ENCODE peak calls at places on chromosome 11, in five cellular contexts. L is K562, C is H1, F is HepG2, U is GM12878. R is an unnamed sample.

GRCh38 chr11:132632641-132633124 is 899.6 kb downstream of the OPCML start:
- DNase-seq in C (no peak), U (no peak), F (no peak), L (no peak), R (no peak)

GRCh38 chr11:131633978-131634377 is 263.6 kb downstream of the NTM start:
- DNase-seq in F (no peak), L (no peak), C (no peak), U (no peak), R (no peak)

GRCh38 chr11:5643585-5643984 is 18.8 kb downstream of the TRIM34 start:
- DNase-seq in L (no peak), U (no peak), C (no peak), F (no peak), R (no peak)

GRCh38 chr11:119745112-119745511 is 16.1 kb upstream of the NECTIN1 start:
- DNase-seq in U (no peak), F (no peak), L (no peak), C (no peak), R (no peak)

GRCh38 chr11:110198031-110198729 is 98.2 kb downstream of the RDX start:
- DNase-seq in U (no peak), C (no peak), F (no peak), L (no peak), R (no peak)

GRCh38 chr11:2233693-2234455 is 36.5 kb downstream of the ASCL2 start:
- DNase-seq in F (no peak), C (no peak), L (no peak), U (no peak), R (no peak)

GRCh38 chr11:9802291-9802861 is 138.5 kb downstream of the SWAP70 start:
- DNase-seq in L (no peak), F (no peak), U (no peak), C (no peak), R (no peak)

GRCh38 chr11:284081-285020 is 4.6 kb upstream of the PGGHG start:
- DNase-seq in U (no peak), F (no peak), L (no peak), C (peak; percentile 45), R (no peak)

GRCh38 chr11:129457321-129457720 is 81.7 kb downstream of the BARX2 start:
- DNase-seq in L (no peak), F (no peak), U (no peak), C (no peak), R (no peak)

GRCh38 chr11:116833816-116834534 is 3.4 kb downstream of the APOA1 start:
- DNase-seq in F (peak; percentile 53), C (no peak), U (no peak), L (no peak), R (no peak)

GRCh38 chr11:103594283-103594682 is 442.2 kb upstream of the DDI1 start:
- DNase-seq in L (no peak), C (no peak), U (no peak), F (no peak), R (no peak)

GRCh38 chr11:37812281-37812880 is 1214.3 kb upstream of the RAG2 start:
- DNase-seq in U (no peak), F (no peak), L (no peak), C (no peak), R (no peak)

GRCh38 chr11:73017024-73017751 is 124.9 kb downstream of the FCHSD2 start:
- DNase-seq in U (no peak), F (no peak), L (no peak), C (no peak), R (no peak)

GRCh38 chr11:61869636-61870428 is 21.5 kb downstream of the FADS3 start:
- DNase-seq in L (peak; percentile 94), U (no peak), C (peak; percentile 64), F (no peak), R (no peak)

GRCh38 chr11:17386331-17387084 is 2.0 kb downstream of the KCNJ11 start:
- DNase-seq in U (no peak), L (peak; percentile 69), C (peak; percentile 82), F (peak; percentile 43), R (peak; percentile 18)

GRCh38 chr11:90341986-90342385 is 119.1 kb upstream of the CHORDC1 start:
- DNase-seq in C (no peak), U (no peak), F (no peak), L (no peak), R (no peak)

GRCh38 chr11:66409226-66409625 is 11.6 kb upstream of the NPAS4 start:
- DNase-seq in F (no peak), L (no peak), C (no peak), U (no peak), R (no peak)

GRCh38 chr11:70578831-70579230 is 180.5 kb downstream of the CTTN start:
- DNase-seq in U (no peak), F (no peak), C (no peak), L (no peak), R (no peak)

GRCh38 chr11:103832762-103833161 is 203.7 kb upstream of the DDI1 start:
- DNase-seq in L (no peak), F (no peak), C (no peak), U (no peak), R (no peak)

GRCh38 chr11:102653744-102654291 is 28.7 kb upstream of the MMP20 start:
- DNase-seq in C (no peak), F (no peak), L (no peak), U (no peak), R (no peak)

GRCh38 chr11:69637956-69638871 is 2.7 kb upstream of the CCND1 start:
- DNase-seq in F (no peak), U (no peak), L (no peak), C (peak; percentile 87), R (peak; percentile 80)

GRCh38 chr11:67158241-67158640 is 39.2 kb downstream of the KDM2A start:
- DNase-seq in F (no peak), L (no peak), U (no peak), C (no peak), R (no peak)

GRCh38 chr11:121337078-121337477 is 44.5 kb downstream of the SC5D start:
- DNase-seq in F (no peak), C (no peak), L (no peak), U (no peak), R (no peak)

DNA sequence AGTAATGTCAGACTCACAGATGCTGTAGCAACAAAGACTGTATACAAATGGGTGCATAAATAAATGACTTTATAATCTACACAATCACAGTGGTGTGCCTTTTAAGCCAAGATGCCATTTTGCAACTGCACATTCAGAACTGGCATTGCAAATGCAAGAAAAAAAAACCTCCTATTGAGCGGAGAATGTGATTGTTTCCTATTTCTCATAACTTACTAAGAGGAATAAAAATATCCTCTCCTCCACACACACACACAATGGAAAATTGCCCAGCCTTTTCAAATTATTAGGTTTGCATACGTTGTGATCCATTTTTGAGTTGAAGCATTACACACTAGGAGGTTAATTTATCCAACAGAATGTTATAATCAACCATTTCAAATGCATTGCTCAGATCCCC is 300.2 kb upstream of the ANO5 start:
- DNase-seq in U (no peak), C (no peak), L (no peak), F (no peak), R (no peak)
- H3K27ac ChIP-seq in U (no peak overlapping the region), C (no peak overlapping the region), L (no peak overlapping the region), F (no peak overlapping the region), R (no peak overlapping the region)

DNA sequence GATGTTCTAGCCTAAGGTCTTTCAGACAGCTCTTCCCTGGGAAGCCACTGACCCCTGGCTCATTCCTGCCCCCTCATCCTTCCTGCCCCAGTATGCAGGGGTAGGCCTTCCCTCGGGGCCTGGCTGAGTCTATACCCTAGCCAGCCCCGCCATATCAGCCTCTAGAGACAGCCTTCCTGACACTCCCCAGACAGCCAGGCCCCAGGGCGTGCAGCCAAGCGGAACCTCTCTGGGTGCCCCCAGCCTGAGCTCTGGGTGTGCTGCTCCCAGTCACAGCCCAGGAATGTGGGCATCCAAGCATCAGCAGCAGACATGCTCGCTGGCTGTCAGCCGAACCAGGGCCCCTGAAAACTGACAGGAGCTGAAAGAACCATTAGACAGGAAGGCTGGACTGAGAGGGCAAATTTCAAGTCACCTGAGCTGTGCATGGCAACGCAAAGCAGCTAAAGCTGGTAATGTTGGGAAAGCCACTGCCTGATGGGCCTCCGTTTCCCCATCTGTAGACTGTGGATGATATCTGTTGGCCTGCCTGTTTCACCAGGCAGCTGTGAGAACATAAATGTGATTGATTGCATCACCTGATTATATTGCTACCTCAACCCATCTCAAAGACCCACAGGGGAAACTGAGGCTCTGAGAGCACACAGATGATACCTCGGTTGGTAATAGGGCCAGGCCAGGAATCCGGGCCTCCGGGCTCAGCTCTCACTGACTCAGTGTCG is 93.2 kb downstream of the LRRC32 start:
- DNase-seq in L (no peak), U (no peak), F (no peak), C (no peak), R (no peak)
- TF ChIP-seq SRF in L (no peak), U (no peak), F (no peak), C (no peak), R (no peak)

DNA sequence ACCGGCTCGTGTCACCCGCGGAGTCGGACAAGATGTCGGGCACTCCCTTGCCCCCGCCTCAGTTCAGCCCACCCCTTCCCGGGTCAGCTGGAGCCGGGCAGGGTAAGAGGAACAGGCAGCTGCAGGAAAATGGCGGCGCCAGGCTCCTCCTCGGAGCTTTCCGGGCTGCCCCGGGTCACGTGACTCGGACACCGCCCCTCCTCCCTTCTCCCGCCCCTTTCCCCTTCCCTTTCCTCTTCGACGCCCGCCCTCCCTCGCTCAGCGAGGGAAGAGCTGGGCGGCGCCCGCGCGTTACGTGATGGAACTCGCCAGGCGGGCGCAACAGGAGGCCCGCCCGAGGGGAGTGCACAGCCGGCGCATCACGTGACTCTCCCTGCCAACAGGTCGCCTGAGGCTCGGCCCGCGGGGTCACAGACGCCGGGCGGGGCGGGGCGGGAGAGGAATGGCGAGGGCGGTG is at the start of gene PICALM:
- DNase-seq in L (peak; percentile 95), C (peak; percentile 97), F (peak; percentile 96), U (peak; percentile 97), R (peak; percentile 96)
- TF ChIP-seq POLR2A in L (no peak), C (peak; percentile 86), F (peak; percentile 65), U (peak; percentile 81), R (no peak)

GRCh38 chr11:94751806-94752205 is 16.4 kb upstream of the AMOTL1 start:
- DNase-seq in F (no peak), C (no peak), U (no peak), L (no peak), R (no peak)

GRCh38 chr11:94749367-94749766 is 18.8 kb upstream of the AMOTL1 start:
- DNase-seq in F (no peak), U (no peak), C (no peak), L (no peak), R (no peak)

GRCh38 chr11:94753630-94754029 is 14.5 kb upstream of the AMOTL1 start:
- DNase-seq in L (no peak), U (no peak), F (no peak), C (no peak), R (no peak)

GRCh38 chr11:94750319-94751215 is 17.6 kb upstream of the AMOTL1 start:
- DNase-seq in C (no peak), U (no peak), L (no peak), F (no peak), R (no peak)

GRCh38 chr11:94751216-94751612 is 16.9 kb upstream of the AMOTL1 start:
- DNase-seq in C (no peak), U (no peak), L (no peak), F (no peak), R (no peak)
- H3K27ac ChIP-seq in C (no peak overlapping the region), U (no peak overlapping the region), L (no peak overlapping the region), F (no peak overlapping the region), R (no peak overlapping the region)

R was measured in HCT116.